ENCODE peak calls at places on chromosomes 4 and X, in ten cellular contexts. One of them, this sample, is unnamed.

GRCh38 chr4:76640252-76640925 is 205.4 kb downstream of the SHROOM3 start:
- DNase-seq in heart left ventricle: no peak
- DNase-seq in suprapubic skin: no peak
- DNase-seq in lower leg skin: no peak
- DNase-seq in ovary: no peak
- DNase-seq in breast epithelium: no peak
- DNase-seq in right lobe of liver: no peak
- DNase-seq in Peyer's patch: no peak
- DNase-seq in esophagus muscularis mucosa: no peak
- DNase-seq in NB4: no peak
- DNase-seq in this sample: no peak

GRCh38 chrX:112731793-112732192 is 52.1 kb upstream of the LHFPL1 start:
- DNase-seq in esophagus muscularis mucosa: no peak
- DNase-seq in suprapubic skin: no peak
- DNase-seq in Peyer's patch: no peak
- DNase-seq in ovary: no peak
- DNase-seq in NB4: peak
- DNase-seq in right lobe of liver: no peak
- DNase-seq in heart left ventricle: no peak
- DNase-seq in lower leg skin: no peak
- DNase-seq in breast epithelium: no peak
- DNase-seq in this sample: no peak

GRCh38 chrX:15674514-15674898 is 9.9 kb upstream of the CLTRN start:
- DNase-seq in heart left ventricle: peak
- DNase-seq in ovary: peak
- DNase-seq in Peyer's patch: peak
- DNase-seq in lower leg skin: peak
- DNase-seq in breast epithelium: peak
- DNase-seq in suprapubic skin: peak
- DNase-seq in NB4: peak
- DNase-seq in right lobe of liver: peak
- DNase-seq in esophagus muscularis mucosa: peak
- DNase-seq in this sample: peak

GRCh38 chr4:147546341-147546740 is 65.4 kb downstream of the EDNRA start:
- DNase-seq in esophagus muscularis mucosa: no peak
- DNase-seq in right lobe of liver: no peak
- DNase-seq in ovary: no peak
- DNase-seq in suprapubic skin: no peak
- DNase-seq in lower leg skin: no peak
- DNase-seq in heart left ventricle: no peak
- DNase-seq in Peyer's patch: no peak
- DNase-seq in NB4: no peak
- DNase-seq in breast epithelium: no peak
- DNase-seq in this sample: no peak

GRCh38 chr4:54390670-54391069 is 161.6 kb downstream of the PDGFRA start:
- DNase-seq in right lobe of liver: no peak
- DNase-seq in heart left ventricle: no peak
- DNase-seq in breast epithelium: no peak
- DNase-seq in esophagus muscularis mucosa: no peak
- DNase-seq in NB4: no peak
- DNase-seq in Peyer's patch: no peak
- DNase-seq in ovary: no peak
- DNase-seq in suprapubic skin: no peak
- DNase-seq in lower leg skin: no peak
- DNase-seq in this sample: no peak

GRCh38 chr4:39716356-39716755 is 18.4 kb downstream of the UBE2K start:
- DNase-seq in ovary: no peak
- DNase-seq in lower leg skin: no peak
- DNase-seq in esophagus muscularis mucosa: no peak
- DNase-seq in right lobe of liver: peak
- DNase-seq in breast epithelium: no peak
- DNase-seq in suprapubic skin: no peak
- DNase-seq in heart left ventricle: no peak
- DNase-seq in Peyer's patch: no peak
- DNase-seq in NB4: no peak
- DNase-seq in this sample: no peak

GRCh38 chr4:150909116-150909515 is 106.0 kb downstream of the LRBA start:
- DNase-seq in Peyer's patch: no peak
- DNase-seq in ovary: no peak
- DNase-seq in suprapubic skin: no peak
- DNase-seq in right lobe of liver: no peak
- DNase-seq in NB4: no peak
- DNase-seq in esophagus muscularis mucosa: no peak
- DNase-seq in breast epithelium: no peak
- DNase-seq in heart left ventricle: no peak
- DNase-seq in lower leg skin: no peak
- DNase-seq in this sample: no peak

GRCh38 chrX:38061335-38061734 is 55.0 kb downstream of the SYTL5 start:
- DNase-seq in NB4: peak
- DNase-seq in lower leg skin: no peak
- DNase-seq in esophagus muscularis mucosa: no peak
- DNase-seq in ovary: no peak
- DNase-seq in suprapubic skin: no peak
- DNase-seq in heart left ventricle: no peak
- DNase-seq in breast epithelium: no peak
- DNase-seq in right lobe of liver: no peak
- DNase-seq in Peyer's patch: no peak
- DNase-seq in this sample: no peak

GRCh38 chr4:187017156-187017555 is 293.5 kb upstream of the FAT1 start:
- DNase-seq in right lobe of liver: no peak
- DNase-seq in breast epithelium: no peak
- DNase-seq in lower leg skin: no peak
- DNase-seq in suprapubic skin: no peak
- DNase-seq in ovary: no peak
- DNase-seq in Peyer's patch: no peak
- DNase-seq in heart left ventricle: no peak
- DNase-seq in esophagus muscularis mucosa: no peak
- DNase-seq in NB4: no peak
- DNase-seq in this sample: no peak

GRCh38 chr4:146846882-146847281 is 98.8 kb downstream of the TTC29 start:
- DNase-seq in ovary: no peak
- DNase-seq in lower leg skin: no peak
- DNase-seq in right lobe of liver: no peak
- DNase-seq in esophagus muscularis mucosa: no peak
- DNase-seq in suprapubic skin: no peak
- DNase-seq in heart left ventricle: no peak
- DNase-seq in Peyer's patch: no peak
- DNase-seq in NB4: no peak
- DNase-seq in breast epithelium: no peak
- DNase-seq in this sample: no peak

GRCh38 chr4:122010610-122011009 is 58.8 kb upstream of the TRPC3 start:
- DNase-seq in lower leg skin: no peak
- DNase-seq in ovary: no peak
- DNase-seq in suprapubic skin: no peak
- DNase-seq in heart left ventricle: no peak
- DNase-seq in NB4: no peak
- DNase-seq in Peyer's patch: no peak
- DNase-seq in right lobe of liver: no peak
- DNase-seq in breast epithelium: no peak
- DNase-seq in esophagus muscularis mucosa: no peak
- DNase-seq in this sample: no peak

GRCh38 chr4:7424553-7425111 is 10.1 kb downstream of the PSAPL1 start:
- DNase-seq in right lobe of liver: no peak
- DNase-seq in lower leg skin: peak
- DNase-seq in esophagus muscularis mucosa: no peak
- DNase-seq in suprapubic skin: peak
- DNase-seq in NB4: no peak
- DNase-seq in breast epithelium: peak
- DNase-seq in heart left ventricle: peak
- DNase-seq in ovary: peak
- DNase-seq in Peyer's patch: no peak
- DNase-seq in this sample: peak

GRCh38 chr4:156576946-156577345 is 394.7 kb downstream of the PDGFC start:
- DNase-seq in NB4: no peak
- DNase-seq in Peyer's patch: no peak
- DNase-seq in suprapubic skin: no peak
- DNase-seq in breast epithelium: no peak
- DNase-seq in lower leg skin: no peak
- DNase-seq in esophagus muscularis mucosa: no peak
- DNase-seq in ovary: no peak
- DNase-seq in heart left ventricle: no peak
- DNase-seq in right lobe of liver: no peak
- DNase-seq in this sample: no peak

GRCh38 chrX:572490-573124 is 58.0 kb upstream of the SHOX start:
- DNase-seq in heart left ventricle: no peak
- DNase-seq in suprapubic skin: no peak
- DNase-seq in esophagus muscularis mucosa: no peak
- DNase-seq in Peyer's patch: no peak
- DNase-seq in lower leg skin: no peak
- DNase-seq in right lobe of liver: no peak
- DNase-seq in breast epithelium: no peak
- DNase-seq in NB4: peak
- DNase-seq in ovary: no peak
- DNase-seq in this sample: no peak

GRCh38 chrX:567891-568290 is 62.7 kb upstream of the SHOX start:
- DNase-seq in ovary: no peak
- DNase-seq in esophagus muscularis mucosa: no peak
- DNase-seq in breast epithelium: no peak
- DNase-seq in right lobe of liver: no peak
- DNase-seq in suprapubic skin: no peak
- DNase-seq in lower leg skin: no peak
- DNase-seq in NB4: no peak
- DNase-seq in Peyer's patch: no peak
- DNase-seq in heart left ventricle: no peak
- DNase-seq in this sample: no peak

GRCh38 chrX:568341-568740 is 62.2 kb upstream of the SHOX start:
- DNase-seq in heart left ventricle: no peak
- DNase-seq in Peyer's patch: no peak
- DNase-seq in ovary: no peak
- DNase-seq in suprapubic skin: no peak
- DNase-seq in right lobe of liver: no peak
- DNase-seq in lower leg skin: no peak
- DNase-seq in esophagus muscularis mucosa: no peak
- DNase-seq in NB4: no peak
- DNase-seq in breast epithelium: no peak
- DNase-seq in this sample: no peak
- H3K4me3 ChIP-seq in heart left ventricle: no peak
- H3K4me3 ChIP-seq in Peyer's patch: no peak
- H3K4me3 ChIP-seq in ovary: no peak
- H3K4me3 ChIP-seq in suprapubic skin: no peak
- H3K4me3 ChIP-seq in right lobe of liver: no peak
- H3K4me3 ChIP-seq in lower leg skin: no peak
- H3K4me3 ChIP-seq in esophagus muscularis mucosa: no peak
- H3K4me3 ChIP-seq in NB4: no peak
- H3K4me3 ChIP-seq in breast epithelium: no peak
- H3K4me3 ChIP-seq in this sample: no peak

GRCh38 chr4:69858683-69859082 is 1.3 kb downstream of the SULT1E1 start:
- DNase-seq in right lobe of liver: no peak
- DNase-seq in NB4: no peak
- DNase-seq in heart left ventricle: no peak
- DNase-seq in lower leg skin: no peak
- DNase-seq in suprapubic skin: no peak
- DNase-seq in ovary: no peak
- DNase-seq in esophagus muscularis mucosa: no peak
- DNase-seq in breast epithelium: no peak
- DNase-seq in Peyer's patch: no peak
- DNase-seq in this sample: no peak
- TF ChIP-seq POLR2A in right lobe of liver: no peak
- TF ChIP-seq POLR2A in NB4: no peak
- TF ChIP-seq POLR2A in heart left ventricle: no peak
- TF ChIP-seq POLR2A in lower leg skin: no peak
- TF ChIP-seq POLR2A in suprapubic skin: no peak
- TF ChIP-seq POLR2A in ovary: no peak
- TF ChIP-seq POLR2A in esophagus muscularis mucosa: no peak
- TF ChIP-seq POLR2A in breast epithelium: no peak
- TF ChIP-seq POLR2A in Peyer's patch: no peak
- TF ChIP-seq POLR2A in this sample: no peak

DNA sequence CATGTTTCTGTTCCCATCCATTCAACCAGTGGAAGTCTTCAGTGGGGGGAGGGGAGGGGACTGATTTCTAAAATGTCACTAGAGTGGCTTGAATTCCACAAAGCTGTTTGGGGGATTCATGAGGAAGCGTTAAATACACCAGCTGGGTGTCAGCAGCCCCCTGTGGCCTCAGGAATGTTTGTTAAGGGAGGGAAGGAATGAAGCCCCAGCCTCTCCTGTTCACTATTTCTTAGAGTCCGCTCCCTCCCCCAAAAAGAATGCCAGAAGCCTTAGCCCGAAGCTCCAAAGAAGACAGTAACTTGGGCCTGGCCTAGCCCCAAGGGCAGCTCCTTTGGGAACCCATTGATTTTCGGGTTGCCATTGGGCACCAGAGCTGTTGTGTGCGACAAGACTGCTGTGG is 3.3 kb downstream of the SHROOM2 start:
- DNase-seq in suprapubic skin: no peak
- DNase-seq in NB4: no peak
- DNase-seq in lower leg skin: no peak
- DNase-seq in ovary: no peak
- DNase-seq in Peyer's patch: no peak
- DNase-seq in heart left ventricle: no peak
- DNase-seq in right lobe of liver: no peak
- DNase-seq in esophagus muscularis mucosa: no peak
- DNase-seq in breast epithelium: no peak
- DNase-seq in this sample: no peak
- H3K4me3 ChIP-seq in suprapubic skin: no peak
- H3K4me3 ChIP-seq in NB4: no peak
- H3K4me3 ChIP-seq in lower leg skin: no peak
- H3K4me3 ChIP-seq in ovary: no peak
- H3K4me3 ChIP-seq in Peyer's patch: no peak
- H3K4me3 ChIP-seq in heart left ventricle: no peak
- H3K4me3 ChIP-seq in right lobe of liver: no peak
- H3K4me3 ChIP-seq in esophagus muscularis mucosa: no peak
- H3K4me3 ChIP-seq in breast epithelium: no peak
- H3K4me3 ChIP-seq in this sample: no peak

GRCh38 chr4:173370477-173371291 is at the start of gene SAP30:
- DNase-seq in ovary: peak
- DNase-seq in suprapubic skin: peak
- DNase-seq in Peyer's patch: peak
- DNase-seq in esophagus muscularis mucosa: peak
- DNase-seq in right lobe of liver: peak
- DNase-seq in heart left ventricle: peak
- DNase-seq in NB4: peak
- DNase-seq in lower leg skin: peak
- DNase-seq in breast epithelium: peak
- DNase-seq in this sample: peak
- TF ChIP-seq POLR2A in ovary: peak
- TF ChIP-seq POLR2A in suprapubic skin: peak
- TF ChIP-seq POLR2A in Peyer's patch: peak
- TF ChIP-seq POLR2A in esophagus muscularis mucosa: peak
- TF ChIP-seq POLR2A in right lobe of liver: peak
- TF ChIP-seq POLR2A in heart left ventricle: peak
- TF ChIP-seq POLR2A in NB4: peak
- TF ChIP-seq POLR2A in lower leg skin: no peak
- TF ChIP-seq POLR2A in breast epithelium: peak
- TF ChIP-seq POLR2A in this sample: peak

DNA sequence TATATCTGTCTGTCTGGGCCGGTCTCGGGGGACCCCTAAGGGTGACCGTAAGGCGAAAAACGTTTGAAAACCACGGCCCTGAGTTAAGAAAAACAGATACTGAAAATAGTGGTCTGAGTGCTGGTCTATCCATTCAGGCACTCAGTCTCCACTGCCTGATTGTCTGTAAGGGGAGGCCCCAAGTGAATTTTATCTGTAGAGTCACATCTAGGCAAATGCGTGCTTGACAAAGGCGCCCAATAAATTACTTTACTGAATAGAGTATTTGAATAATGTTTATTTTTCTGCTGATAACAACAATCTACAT is 461 bp downstream of the HNRNPH2 start:
- DNase-seq in breast epithelium: no peak
- DNase-seq in ovary: no peak
- DNase-seq in right lobe of liver: no peak
- DNase-seq in NB4: no peak
- DNase-seq in lower leg skin: no peak
- DNase-seq in Peyer's patch: no peak
- DNase-seq in heart left ventricle: no peak
- DNase-seq in suprapubic skin: no peak
- DNase-seq in esophagus muscularis mucosa: no peak
- DNase-seq in this sample: no peak
- H3K4me3 ChIP-seq in breast epithelium: peak
- H3K4me3 ChIP-seq in ovary: peak
- H3K4me3 ChIP-seq in right lobe of liver: peak
- H3K4me3 ChIP-seq in NB4: peak
- H3K4me3 ChIP-seq in lower leg skin: peak
- H3K4me3 ChIP-seq in Peyer's patch: peak
- H3K4me3 ChIP-seq in heart left ventricle: peak
- H3K4me3 ChIP-seq in suprapubic skin: peak
- H3K4me3 ChIP-seq in esophagus muscularis mucosa: peak
- H3K4me3 ChIP-seq in this sample: peak